ENCODE peak calls at places on chromosomes 3 and 15, in nine cellular contexts. J is adipocyte; D is activated CD8-positive, alpha-beta memory T cell treated with anti-CD3 and anti-CD28 coated beads, Interleukin-2, amount 50 U/mL, for 48 hours; V is GM04503; Z is GM20000; G is EL; A is A549; N is activated CD4-positive, alpha-beta T cell treated with anti-CD3 and anti-CD28 coated beads, Interleukin-2, amount 50 U/mL, for 1 hour; E is nephron progenitor cell. R is an unnamed sample.

GRCh38 chr3:25441234-25441856 is 13.3 kb downstream of the RARB start:
- DNase-seq in J (no peak), D (peak; percentile 68), V (no peak), Z (peak; percentile 15), G (no peak), A (no peak), N (peak; percentile 5), E (no peak), R (no peak)

GRCh38 chr3:147030274-147030673 is 376.1 kb downstream of the ZIC4 start:
- DNase-seq in J (no peak), D (no peak), V (no peak), Z (no peak), G (no peak), A (no peak), N (no peak), E (no peak), R (no peak)

GRCh38 chr3:55584030-55584429 is 96.9 kb upstream of the WNT5A start:
- DNase-seq in J (no peak), D (no peak), V (no peak), Z (no peak), G (no peak), A (no peak), N (no peak), E (no peak), R (no peak)

GRCh38 chr3:195717416-195717815 is 3.4 kb upstream of the MUC20 start:
- DNase-seq in J (no peak), D (no peak), V (no peak), Z (no peak), G (no peak), A (no peak), N (no peak), E (no peak), R (no peak)

GRCh38 chr3:157427906-157428305 is 8.7 kb upstream of the PTX3 start:
- DNase-seq in J (no peak), D (no peak), V (no peak), Z (no peak), G (no peak), A (no peak), N (no peak), E (no peak), R (no peak)

GRCh38 chr15:68833734-68834334 is 13.1 kb upstream of the ANP32A start:
- DNase-seq in J (no peak), D (no peak), V (no peak), Z (no peak), G (no peak), A (no peak), N (no peak), E (no peak), R (no peak)

GRCh38 chr3:146274833-146275232 is 23.9 kb upstream of the PLSCR4 start:
- DNase-seq in J (peak; percentile 86), D (no peak), V (peak; percentile 84), Z (no peak), G (peak; percentile 67), A (no peak), N (no peak), E (no peak), R (no peak)

GRCh38 chr3:13093687-13094086 is 20.5 kb upstream of the IQSEC1 start:
- DNase-seq in J (no peak), D (no peak), V (no peak), Z (no peak), G (no peak), A (no peak), N (no peak), E (no peak), R (no peak)

GRCh38 chr3:151312972-151313371 is 3.6 kb downstream of the GPR87 start:
- DNase-seq in J (no peak), D (no peak), V (no peak), Z (no peak), G (no peak), A (no peak), N (no peak), E (no peak), R (no peak)

GRCh38 chr3:185069583-185070030 is 83.3 kb downstream of the C3orf70 start:
- DNase-seq in J (no peak), D (no peak), V (no peak), Z (no peak), G (no peak), A (no peak), N (no peak), E (peak; percentile 57), R (no peak)

GRCh38 chr15:50380089-50380488 is 25.1 kb upstream of the GABPB1 start:
- DNase-seq in J (peak; percentile 49), D (no peak), V (no peak), Z (no peak), G (no peak), A (no peak), N (no peak), E (no peak), R (no peak)

GRCh38 chr3:102090646-102091045 is 241.3 kb downstream of the NFKBIZ start:
- DNase-seq in J (no peak), D (no peak), V (no peak), Z (no peak), G (peak; percentile 77), A (peak; percentile 55), N (no peak), E (no peak), R (no peak)

GRCh38 chr3:129316121-129317013 is 37.7 kb downstream of the HMCES start:
- DNase-seq in J (peak; percentile 89), D (peak; percentile 100), V (peak; percentile 30), Z (peak; percentile 90), G (peak; percentile 81), A (peak; percentile 82), N (peak; percentile 94), E (peak; percentile 94), R (peak; percentile 92)

GRCh38 chr3:148464246-148464645 is 233.5 kb upstream of the AGTR1 start:
- DNase-seq in J (peak; percentile 7), D (no peak), V (no peak), Z (no peak), G (peak; percentile 53), A (no peak), N (no peak), E (no peak), R (no peak)

GRCh38 chr3:23915537-23916108 is 1.2 kb downstream of the NKIRAS1 start:
- DNase-seq in J (no peak), D (no peak), V (no peak), Z (no peak), G (peak; percentile 23), A (no peak), N (no peak), E (no peak), R (no peak)

GRCh38 chr15:99250494-99251435 is 516 bp upstream of the LRRC28 start:
- DNase-seq in J (peak; percentile 100), D (peak; percentile 96), V (peak; percentile 92), Z (peak; percentile 97), G (peak; percentile 99), A (peak; percentile 99), N (peak; percentile 88), E (peak; percentile 98), R (peak; percentile 88)

GRCh38 chr15:70284438-70285214 is 186.9 kb upstream of the TLE3 start:
- DNase-seq in J (no peak), D (peak; percentile 36), V (no peak), Z (no peak), G (no peak), A (no peak), N (no peak), E (no peak), R (no peak)

GRCh38 chr3:14616606-14617507 is 34.7 kb upstream of the CCDC174 start:
- DNase-seq in J (no peak), D (no peak), V (no peak), Z (no peak), G (no peak), A (no peak), N (no peak), E (no peak), R (no peak)

GRCh38 chr15:65777053-65777452 is 15.0 kb downstream of the DENND4A start:
- DNase-seq in J (no peak), D (no peak), V (no peak), Z (no peak), G (no peak), A (no peak), N (no peak), E (no peak), R (no peak)

GRCh38 chr3:133472242-133472641 is 72.4 kb downstream of the BFSP2 start:
- DNase-seq in J (no peak), D (no peak), V (no peak), Z (no peak), G (peak; percentile 44), A (peak; percentile 23), N (no peak), E (peak; percentile 42), R (no peak)

GRCh38 chr15:83304861-83305661 is 20.6 kb upstream of the BNC1 start:
- DNase-seq in J (no peak), D (no peak), V (no peak), Z (no peak), G (no peak), A (no peak), N (no peak), E (no peak), R (no peak)

GRCh38 chr15:98955331-98955730 is 52.3 kb downstream of the PGPEP1L start:
- DNase-seq in J (no peak), D (no peak), V (no peak), Z (no peak), G (no peak), A (no peak), N (no peak), E (no peak), R (no peak)

GRCh38 chr3:30747771-30748281 is 141.4 kb downstream of the TGFBR2 start:
- DNase-seq in J (peak; percentile 36), D (no peak), V (no peak), Z (no peak), G (peak; percentile 59), A (peak; percentile 60), N (no peak), E (no peak), R (no peak)

GRCh38 chr3:11566916-11567315 is 76.8 kb downstream of the VGLL4 start:
- DNase-seq in J (no peak), D (no peak), V (no peak), Z (peak; percentile 9), G (no peak), A (no peak), N (no peak), E (no peak), R (no peak)

GRCh38 chr3:143648708-143649107 is 199.6 kb downstream of the SLC9A9 start:
- DNase-seq in J (no peak), D (no peak), V (no peak), Z (no peak), G (no peak), A (peak; percentile 29), N (no peak), E (peak; percentile 21), R (no peak)

GRCh38 chr3:156665296-156665695 is 9.1 kb upstream of the TIPARP start:
- DNase-seq in J (peak; percentile 84), D (no peak), V (no peak), Z (no peak), G (peak; percentile 79), A (no peak), N (no peak), E (no peak), R (no peak)

GRCh38 chr3:69144631-69145244 is 22.3 kb upstream of the LMOD3 start:
- DNase-seq in J (no peak), D (no peak), V (no peak), Z (no peak), G (no peak), A (no peak), N (no peak), E (no peak), R (no peak)

GRCh38 chr3:186732169-186732766 is 15.1 kb downstream of the KNG1 start:
- DNase-seq in J (no peak), D (no peak), V (no peak), Z (no peak), G (no peak), A (no peak), N (no peak), E (no peak), R (no peak)

GRCh38 chr3:174855002-174855401 is 4.1 kb upstream of the NAALADL2 start:
- DNase-seq in J (no peak), D (no peak), V (no peak), Z (no peak), G (no peak), A (no peak), N (no peak), E (no peak), R (no peak)

GRCh38 chr3:135040321-135041110 is 245.5 kb downstream of the EPHB1 start:
- DNase-seq in J (no peak), D (no peak), V (no peak), Z (no peak), G (no peak), A (no peak), N (no peak), E (no peak), R (no peak)

GRCh38 chr3:136078421-136079364 is 113.2 kb downstream of the PPP2R3A start:
- DNase-seq in J (peak; percentile 71), D (no peak), V (no peak), Z (peak; percentile 28), G (peak; percentile 33), A (peak; percentile 22), N (no peak), E (no peak), R (no peak)